ENCODE peak calls at places on chromosomes 6 and 20, in four cellular contexts. X is lower lobe of right lung, C is neural progenitor cell, M is kidney epithelial cell. E is an unnamed sample.

GRCh38 chr6:167824591-167825041 is 2.1 kb upstream of the AFDN start:
- DNase-seq in X (no peak), C (no peak), M (no peak), E (no peak)

GRCh38 chr6:169666441-169666840 is 35.4 kb downstream of the WDR27 start:
- DNase-seq in X (peak), C (no peak), M (no peak), E (no peak)

GRCh38 chr6:17600527-17601388 is 656 bp downstream of the FAM8A1 start:
- DNase-seq in X (peak), C (peak), M (no peak), E (peak)

GRCh38 chr6:148548065-148548748 is 198.6 kb upstream of the UST start:
- DNase-seq in X (no peak), C (no peak), M (no peak), E (no peak)

GRCh38 chr6:37507690-37508421 is 8.2 kb upstream of the CCDC167 start:
- DNase-seq in X (no peak), C (no peak), M (no peak), E (no peak)

GRCh38 chr6:16964553-16965499 is 137.0 kb upstream of the STMND1 start:
- DNase-seq in X (peak), C (peak), M (peak), E (peak)

GRCh38 chr6:75261299-75261698 is 17.7 kb upstream of the COX7A2 start:
- DNase-seq in X (no peak), C (no peak), M (no peak), E (no peak)

GRCh38 chr6:27295301-27296079 is 16.6 kb downstream of the POM121L2 start:
- DNase-seq in X (no peak), C (peak), M (no peak), E (peak)

GRCh38 chr20:58524814-58525213 is 9.6 kb upstream of the APCDD1L start:
- DNase-seq in X (no peak), C (no peak), M (peak), E (peak)

GRCh38 chr6:47103931-47104330 is 61.8 kb upstream of the ADGRF1 start:
- DNase-seq in X (no peak), C (no peak), M (no peak), E (no peak)

GRCh38 chr6:143575440-143575839 is 63.9 kb upstream of the FUCA2 start:
- DNase-seq in X (no peak), C (peak), M (peak), E (peak)

GRCh38 chr6:89371849-89372505 is 19.5 kb upstream of the UBE2J1 start:
- DNase-seq in X (peak), C (peak), M (no peak), E (peak)

GRCh38 chr6:84052204-84052882 is 18.8 kb downstream of the MRAP2 start:
- DNase-seq in X (no peak), C (peak), M (no peak), E (peak)
- TF ChIP-seq CTCF in X (no peak), C (peak), M (no peak), E (peak)

DNA sequence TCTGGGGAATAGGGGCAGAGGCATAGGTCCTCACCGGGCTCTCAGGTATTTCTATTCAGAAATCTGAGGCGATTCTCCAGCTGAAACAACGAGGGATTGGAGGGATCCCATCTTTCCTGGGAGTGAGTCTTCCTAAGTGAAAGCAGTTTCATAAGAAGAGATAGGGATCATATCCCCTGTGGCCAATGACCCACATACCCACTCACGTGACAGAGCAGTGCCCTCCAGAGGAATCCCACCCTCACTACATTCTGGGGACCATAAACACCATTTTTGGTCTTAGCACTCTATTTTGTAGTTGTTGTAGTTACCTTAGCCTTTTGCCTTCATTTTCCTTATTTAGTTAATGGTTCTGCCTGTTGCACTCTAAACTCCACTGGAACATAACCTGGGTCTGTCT is 121.1 kb downstream of the GPR63 start:
- DNase-seq in X (no peak), C (peak), M (no peak), E (peak)
- TF ChIP-seq CTCF in X (no peak), C (peak), M (no peak), E (peak)

DNA sequence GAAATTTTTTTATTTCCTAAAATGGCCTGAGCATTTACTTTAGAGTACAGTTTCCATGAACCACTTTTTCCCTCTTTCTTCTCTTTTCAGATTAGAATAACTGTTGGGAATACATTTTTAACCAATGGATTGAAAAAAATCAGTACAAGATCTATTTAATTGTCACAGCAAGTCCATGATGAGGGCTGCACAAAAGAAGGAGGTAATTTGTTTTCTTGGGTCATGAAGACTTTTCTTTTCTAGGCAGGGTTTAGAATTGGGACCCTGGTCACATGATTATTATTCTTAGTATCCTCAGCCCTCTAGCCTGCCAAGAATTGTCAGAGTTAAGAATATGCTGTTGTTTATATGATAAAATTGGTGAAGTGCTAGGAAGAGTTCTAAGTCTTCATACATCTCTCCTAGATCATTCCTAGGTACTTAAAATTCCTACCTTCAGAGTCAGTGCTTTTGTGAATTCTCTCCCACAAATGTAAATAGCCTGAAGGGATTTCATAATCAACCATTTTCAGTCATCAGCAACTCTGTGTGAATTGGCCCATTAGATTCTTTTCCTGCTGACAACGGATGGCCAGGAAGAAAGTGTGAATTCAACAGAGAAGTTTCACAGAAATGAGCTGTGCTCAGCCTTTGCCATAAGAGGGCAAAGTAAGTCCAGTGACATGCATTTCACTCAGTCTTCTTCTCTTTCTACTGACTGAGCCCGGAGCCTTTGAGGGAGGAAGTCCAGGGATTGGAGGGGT is 32.4 kb upstream of the TPBG start:
- DNase-seq in X (no peak), C (peak), M (peak), E (peak)
- TF ChIP-seq CTCF in X (no peak), C (no peak), M (peak), E (peak)

GRCh38 chr6:43146228-43146627 is 24.8 kb upstream of the SRF start:
- DNase-seq in X (no peak), C (no peak), M (no peak), E (no peak)

GRCh38 chr6:43144879-43145278 is 26.2 kb upstream of the SRF start:
- DNase-seq in X (no peak), C (no peak), M (no peak), E (no peak)

GRCh38 chr6:43141644-43142043 is 29.4 kb upstream of the SRF start:
- DNase-seq in X (no peak), C (no peak), M (no peak), E (no peak)

GRCh38 chr6:43142101-43142500 is 29.0 kb upstream of the SRF start:
- DNase-seq in X (no peak), C (no peak), M (no peak), E (no peak)

GRCh38 chr6:43143235-43144124 is 27.6 kb upstream of the SRF start:
- DNase-seq in X (peak), C (peak), M (peak), E (peak)
- TF ChIP-seq CTCF in X (peak), C (peak), M (peak), E (peak)

DNA sequence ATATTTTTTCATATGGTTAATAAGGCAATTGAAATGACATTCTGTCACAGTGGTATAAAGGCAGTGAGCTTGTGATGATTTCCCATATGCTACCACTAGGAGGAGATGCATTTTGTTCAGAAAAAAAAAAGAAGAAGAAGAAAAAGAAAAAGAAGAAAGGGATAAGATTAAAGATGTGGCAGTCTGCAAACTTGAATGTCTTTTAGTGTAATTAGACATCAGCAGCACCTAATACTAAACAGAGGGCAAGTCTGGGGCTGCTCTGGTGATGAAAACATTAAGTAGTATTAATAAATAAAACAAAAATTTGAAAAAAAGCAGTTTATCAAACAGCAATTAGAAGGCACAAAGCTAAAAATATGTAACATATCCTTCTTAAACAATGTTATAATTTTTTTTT is 95.4 kb upstream of the DEFB112 start:
- DNase-seq in X (no peak), C (peak), M (no peak), E (no peak)
- TF ChIP-seq CTCF in X (no peak), C (peak), M (peak), E (peak)

DNA sequence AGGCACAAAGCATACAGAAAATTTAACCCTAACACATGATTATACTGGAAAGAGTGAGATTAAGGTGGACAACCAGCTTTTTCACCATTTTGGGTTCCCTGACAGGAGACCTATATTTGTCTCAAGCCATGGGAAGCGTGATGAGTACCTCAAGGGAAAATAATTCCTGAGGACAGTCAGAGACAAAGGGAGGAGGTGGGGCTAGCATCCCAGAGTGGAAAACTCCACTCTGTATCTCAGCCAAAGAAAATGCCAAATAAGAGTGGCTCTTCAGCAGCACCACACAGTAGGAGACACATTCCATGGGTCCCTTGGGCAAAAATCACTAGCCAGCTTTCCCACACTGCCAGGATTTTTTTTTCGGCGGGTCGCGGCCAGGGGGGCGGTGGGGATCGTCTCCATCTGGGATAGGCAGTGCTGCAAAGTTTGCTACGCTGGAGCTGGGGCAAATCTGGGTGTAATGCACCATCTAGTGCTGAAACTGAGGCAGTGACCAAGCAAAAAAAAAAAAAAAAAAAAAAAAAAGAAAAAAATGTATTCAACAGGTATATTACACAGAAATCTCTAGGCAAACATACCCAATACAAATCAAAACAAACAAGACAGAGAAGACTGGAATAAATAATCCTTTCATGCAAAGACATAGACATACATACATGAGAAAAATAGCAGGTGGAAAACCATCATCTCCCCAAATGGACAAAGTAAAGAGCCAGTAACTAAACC is 77.3 kb upstream of the SLC35F1 start:
- DNase-seq in X (no peak), C (peak), M (no peak), E (peak)
- TF ChIP-seq CTCF in X (no peak), C (peak), M (peak), E (peak)